ENCODE peak calls at places on chromosomes 3 and 15, in seven cellular contexts. S, Q, T, Y, B, D and A are unnamed samples.
A peak's percentile ranks its signal among the peaks of the same experiment; 100 is the strongest.

GRCh38 chr15:74431645-74432044 is 2.1 kb downstream of the SEMA7A start:
- DNase-seq in S (no peak), Q (no peak), T (no peak), Y (no peak), B (no peak), D (peak; percentile 49), A (no peak)

GRCh38 chr3:35081902-35082301 is 557.4 kb upstream of the ARPP21 start:
- DNase-seq in S (no peak), Q (no peak), T (no peak), Y (no peak), B (no peak), D (no peak), A (no peak)

GRCh38 chr3:59101091-59101738 is 51.4 kb upstream of the CFAP20DC start:
- DNase-seq in S (no peak), Q (no peak), T (no peak), Y (no peak), B (no peak), D (no peak), A (no peak)

GRCh38 chr15:25694238-25694584 is 168.9 kb downstream of the ATP10A start:
- DNase-seq in S (no peak), Q (no peak), T (peak; percentile 39), Y (no peak), B (no peak), D (no peak), A (no peak)

GRCh38 chr3:136464502-136464901 is 214.4 kb downstream of the PCCB start:
- DNase-seq in S (no peak), Q (no peak), T (no peak), Y (no peak), B (no peak), D (no peak), A (no peak)

GRCh38 chr3:39056151-39056550 is 4.3 kb downstream of the WDR48 start:
- DNase-seq in S (no peak), Q (no peak), T (no peak), Y (no peak), B (no peak), D (no peak), A (no peak)

GRCh38 chr15:26372712-26373111 is 400.2 kb downstream of the GABRB3 start:
- DNase-seq in S (no peak), Q (no peak), T (no peak), Y (no peak), B (no peak), D (no peak), A (no peak)

GRCh38 chr3:114664006-114664405 is 370.2 kb downstream of the TIGIT start:
- DNase-seq in S (no peak), Q (no peak), T (no peak), Y (no peak), B (no peak), D (no peak), A (no peak)

GRCh38 chr3:43755511-43756200 is 64.9 kb downstream of the ABHD5 start:
- DNase-seq in S (no peak), Q (no peak), T (no peak), Y (no peak), B (no peak), D (no peak), A (no peak)

GRCh38 chr15:78418239-78418638 is 19.8 kb upstream of the IREB2 start:
- DNase-seq in S (no peak), Q (no peak), T (no peak), Y (no peak), B (no peak), D (no peak), A (no peak)

GRCh38 chr15:57280464-57280863 is 95.8 kb upstream of the CGNL1 start:
- DNase-seq in S (no peak), Q (no peak), T (no peak), Y (no peak), B (no peak), D (no peak), A (no peak)
- TF ChIP-seq POLR2A in S (no peak), Q (no peak), T (no peak), Y (no peak), B (no peak), D (no peak), A (no peak)

GRCh38 chr3:41936384-41936783 is 25.5 kb downstream of the ULK4 start:
- DNase-seq in S (no peak), Q (no peak), T (no peak), Y (no peak), B (no peak), D (no peak), A (no peak)
- TF ChIP-seq CTCF in S (no peak), Q (no peak), T (no peak), Y (no peak), B (no peak), D (no peak), A (no peak)

GRCh38 chr3:119632829-119633228 is 27.6 kb downstream of the POPDC2 start:
- DNase-seq in S (no peak), Q (no peak), T (no peak), Y (no peak), B (no peak), D (no peak), A (no peak)

GRCh38 chr3:119637679-119638525 is 22.5 kb downstream of the POPDC2 start:
- DNase-seq in S (peak; percentile 54), Q (peak; percentile 91), T (no peak), Y (no peak), B (no peak), D (no peak), A (no peak)

GRCh38 chr3:119635719-119636118 is 24.7 kb downstream of the POPDC2 start:
- DNase-seq in S (no peak), Q (no peak), T (no peak), Y (no peak), B (no peak), D (no peak), A (no peak)

GRCh38 chr3:119636891-119637611 is 23.3 kb downstream of the POPDC2 start:
- DNase-seq in S (no peak), Q (no peak), T (no peak), Y (no peak), B (no peak), D (no peak), A (no peak)

DNA sequence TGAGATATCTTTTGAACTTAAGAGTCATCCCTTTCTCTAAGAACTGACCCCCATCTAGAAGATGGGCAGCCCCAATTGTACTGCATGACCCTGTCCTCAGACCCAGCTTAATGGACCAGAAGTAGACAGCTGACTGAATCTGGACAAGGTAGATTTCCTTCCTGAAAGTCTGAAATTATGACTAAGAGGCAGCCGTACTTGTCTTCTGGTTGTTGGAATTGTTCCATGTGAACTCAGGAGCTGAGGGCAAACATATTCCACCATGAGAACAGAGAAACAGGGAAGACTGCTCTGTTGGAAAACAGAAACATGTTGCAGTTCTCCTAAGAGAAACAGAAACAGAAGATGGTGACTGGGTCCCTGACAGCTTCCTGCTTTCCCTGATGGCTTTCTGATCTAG is 24.2 kb downstream of the POPDC2 start:
- DNase-seq in S (no peak), Q (peak; percentile 75), T (no peak), Y (no peak), B (no peak), D (no peak), A (no peak)
- H3K9me3 ChIP-seq in S (no peaks in the 10 kb centered on the region), Q (no peaks in the 10 kb centered on the region), T (no peaks in the 10 kb centered on the region), Y (no peaks in the 10 kb centered on the region), B (no peaks in the 10 kb centered on the region), D (no peaks in the 10 kb centered on the region), A (no peaks in the 10 kb centered on the region)

GRCh38 chr3:195911041-195911945 is 2.9 kb upstream of the TNK2 start:
- DNase-seq in S (no peak), Q (no peak), T (peak; percentile 26), Y (no peak), B (no peak), D (no peak), A (no peak)
- TF ChIP-seq POLR2A in S (no peak), Q (no peak), T (no peak), Y (no peak), B (no peak), D (no peak), A (no peak)

GRCh38 chr15:58369261-58369699 is 62.5 kb upstream of the LIPC start:
- DNase-seq in S (no peak), Q (no peak), T (no peak), Y (peak; percentile 89), B (peak; percentile 30), D (no peak), A (no peak)
- TF ChIP-seq CTCF in S (no peak), Q (no peak), T (no peak), Y (no peak), B (no peak), D (no peak), A (no peak)

DNA sequence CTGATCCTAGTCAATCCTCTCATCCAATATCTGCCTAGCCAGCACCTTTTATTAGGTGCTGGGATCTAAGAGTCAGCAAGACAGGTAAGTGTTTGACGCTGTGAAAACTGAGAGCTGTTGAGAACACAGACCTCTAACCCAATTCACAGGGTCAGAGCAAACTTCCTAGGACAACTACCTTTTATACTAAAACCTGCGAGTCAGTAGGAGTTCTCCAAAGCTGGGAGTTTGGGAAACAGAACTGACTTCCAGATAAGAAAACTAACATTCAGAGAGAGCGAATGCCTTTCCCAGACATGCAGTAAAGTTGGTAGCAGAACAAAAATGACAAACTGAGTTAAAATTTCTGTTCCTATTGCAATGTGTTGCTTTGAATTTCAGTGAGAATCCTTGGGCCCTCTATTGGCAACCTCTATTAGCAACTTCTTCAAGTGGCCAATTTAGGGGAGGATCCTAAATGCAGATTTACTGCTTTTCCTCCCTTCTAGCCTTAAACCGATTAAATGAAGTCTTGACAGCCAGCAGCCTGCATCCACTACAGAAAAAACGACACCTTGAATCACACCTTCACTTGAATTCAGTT is 11.3 kb downstream of the NR2E3 start:
- DNase-seq in S (no peak), Q (no peak), T (no peak), Y (peak; percentile 39), B (no peak), D (no peak), A (no peak)
- H3K9me3 ChIP-seq in S (peaks cover 72% of the 10 kb centered on the region), Q (no peaks in the 10 kb centered on the region), T (no peaks in the 10 kb centered on the region), Y (peaks cover 11% of the 10 kb centered on the region), B (peaks cover 21% of the 10 kb centered on the region), D (no peaks in the 10 kb centered on the region), A (no peaks in the 10 kb centered on the region)

DNA sequence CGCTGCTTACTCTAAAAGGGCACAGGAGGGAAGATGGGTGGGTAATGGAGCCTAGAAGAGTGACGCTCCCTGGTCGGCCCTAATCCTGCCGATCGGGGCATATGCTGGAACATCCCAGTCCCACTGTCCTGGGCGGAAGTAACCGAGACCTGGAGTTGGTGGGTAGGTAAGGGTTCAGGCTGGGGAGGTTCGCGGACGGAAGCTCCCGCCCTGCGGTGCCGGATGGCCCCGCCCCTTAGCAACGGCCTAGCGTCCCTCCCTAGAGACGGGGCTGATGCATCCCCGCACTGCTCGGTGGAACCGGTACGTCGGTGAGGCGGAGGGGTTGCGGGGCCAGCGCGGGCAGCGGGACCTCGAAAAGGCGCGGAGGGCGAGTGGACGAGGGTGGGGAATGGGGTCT is 1.5 kb downstream of the DNAH1 start:
- DNase-seq in S (no peak), Q (peak; percentile 43), T (no peak), Y (no peak), B (no peak), D (peak; percentile 57), A (no peak)
- TF ChIP-seq POLR2A in S (no peak), Q (no peak), T (no peak), Y (no peak), B (no peak), D (no peak), A (no peak)